ENCODE peak calls at places on chromosomes 11 and 22, in four cellular contexts. F is H1, X is GM12878, R is HepG2. K is an unnamed sample.
A peak's percentile ranks its signal among the peaks of the same experiment; 100 is the strongest.

GRCh38 chr11:132073787-132074186 is 703.4 kb downstream of the NTM start:
- DNase-seq in R (no peak), X (no peak), F (no peak), K (no peak)

GRCh38 chr11:34594603-34595002 is 26.3 kb upstream of the EHF start:
- DNase-seq in R (peak; percentile 28), X (no peak), F (no peak), K (no peak)

GRCh38 chr22:39634530-39635399 is 64.2 kb downstream of the CACNA1I start:
- DNase-seq in F (no peak), R (peak; percentile 12), X (no peak), K (peak; percentile 23)

GRCh38 chr11:13446444-13446843 is 16.6 kb downstream of the BTBD10 start:
- DNase-seq in R (no peak), F (no peak), X (no peak), K (no peak)

GRCh38 chr11:9529333-9529648 is 44.2 kb upstream of the WEE1 start:
- DNase-seq in F (no peak), R (no peak), X (no peak), K (no peak)

GRCh38 chr22:24133187-24133965 is 47.9 kb upstream of the SUSD2 start:
- DNase-seq in R (no peak), F (no peak), X (no peak), K (no peak)

GRCh38 chr11:114340311-114341131 is 44.3 kb downstream of the NNMT start:
- DNase-seq in X (no peak), R (peak; percentile 30), F (no peak), K (peak; percentile 55)

GRCh38 chr11:75298191-75298590 is 53.3 kb downstream of the ARRB1 start:
- DNase-seq in F (no peak), X (no peak), R (no peak), K (no peak)

GRCh38 chr22:17369553-17370035 is 334 bp downstream of the CECR2 start:
- DNase-seq in X (no peak), R (no peak), F (no peak), K (no peak)

GRCh38 chr11:107040447-107041444 is 22.5 kb upstream of the GUCY1A2 start:
- DNase-seq in R (no peak), X (peak; percentile 50), F (no peak), K (no peak)

GRCh38 chr11:33942954-33943353 is 51.1 kb upstream of the LMO2 start:
- DNase-seq in F (no peak), R (no peak), X (peak; percentile 73), K (no peak)

GRCh38 chr11:1121343-1122331 is 36.1 kb upstream of the MUC5AC start:
- DNase-seq in R (no peak), F (no peak), X (no peak), K (no peak)

GRCh38 chr22:48783821-48784266 is 1043.8 kb downstream of the BRD1 start:
- DNase-seq in F (no peak), R (peak; percentile 55), X (no peak), K (no peak)

GRCh38 chr11:359181-359714 is 10.1 kb upstream of the B4GALNT4 start:
- DNase-seq in R (no peak), X (no peak), F (no peak), K (no peak)

GRCh38 chr11:116895053-116895757 is 57.8 kb upstream of the APOA1 start:
- DNase-seq in X (no peak), R (no peak), F (peak; percentile 38), K (peak; percentile 27)

GRCh38 chr11:46948378-46949131 is 12.0 kb downstream of the CSTPP1 start:
- DNase-seq in X (no peak), R (no peak), F (no peak), K (no peak)

GRCh38 chr11:45852712-45853101 is 5.4 kb downstream of the CRY2 start:
- DNase-seq in X (no peak), F (no peak), R (no peak), K (no peak)

GRCh38 chr22:28246392-28246791 is 327.3 kb upstream of the PITPNB start:
- DNase-seq in X (no peak), F (no peak), R (no peak), K (no peak)

GRCh38 chr11:70528046-70528793 is 129.9 kb downstream of the CTTN start:
- DNase-seq in X (no peak), F (no peak), R (no peak), K (no peak)

GRCh38 chr22:37282385-37282677 is at the start of gene CYTH4:
- DNase-seq in R (no peak), X (no peak), F (no peak), K (no peak)

GRCh38 chr11:27295928-27296327 is 67.1 kb downstream of the CCDC34 start:
- DNase-seq in R (no peak), F (no peak), X (no peak), K (no peak)
- TF ChIP-seq YY1 in R (no peak), F (no peak), X (no peak), K (no peak)

DNA sequence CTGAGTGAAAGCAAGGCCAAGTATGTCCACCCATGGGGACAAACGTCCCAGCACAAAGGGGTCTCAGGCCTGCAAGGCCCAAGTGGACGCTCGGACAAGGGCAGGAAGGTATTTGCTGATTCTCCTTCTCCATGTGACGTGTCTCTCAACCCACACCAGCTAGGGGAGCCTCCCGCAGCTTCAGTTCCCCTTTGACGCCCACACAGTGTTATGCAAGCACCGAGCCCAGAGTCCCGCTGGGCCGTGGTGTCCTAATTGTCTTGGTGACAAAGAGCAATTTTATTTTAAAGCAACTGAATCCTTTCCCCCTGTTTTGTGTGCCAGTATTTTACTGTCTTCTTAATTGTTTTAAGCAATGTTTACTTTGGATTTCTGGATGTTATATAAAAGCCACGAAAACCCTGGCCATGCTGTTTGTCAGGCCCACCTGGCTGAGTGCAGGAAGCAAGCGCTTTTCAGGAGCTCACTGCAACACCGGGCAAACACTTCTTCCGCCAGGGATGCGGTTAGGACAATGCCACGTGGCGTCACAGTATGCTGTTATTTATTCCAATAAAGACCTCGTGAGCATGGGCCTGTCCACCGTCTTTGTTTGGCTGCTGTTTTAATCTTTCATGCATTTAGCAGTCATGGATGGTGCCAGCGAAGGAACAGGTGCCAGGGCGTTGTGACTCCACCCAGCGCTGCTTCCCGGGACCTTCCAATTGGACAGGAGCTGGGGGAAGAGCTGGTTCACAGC is 8.2 kb upstream of the PARVG start:
- DNase-seq in X (no peak), F (no peak), R (no peak), K (no peak)
- H3K9ac ChIP-seq in X (peak overlapping the region; percentile 2), F (no peak overlapping the region), R (no peak overlapping the region), K (no peak overlapping the region)

GRCh38 chr11:92384316-92384715 is 159.7 kb downstream of the FAT3 start:
- DNase-seq in R (no peak), X (no peak), F (no peak), K (no peak)

GRCh38 chr11:92382311-92382710 is 157.7 kb downstream of the FAT3 start:
- DNase-seq in F (no peak), R (no peak), X (no peak), K (no peak)

GRCh38 chr11:92384807-92385206 is 160.2 kb downstream of the FAT3 start:
- DNase-seq in R (no peak), X (no peak), F (no peak), K (no peak)

GRCh38 chr11:92383430-92383829 is 158.8 kb downstream of the FAT3 start:
- DNase-seq in R (no peak), X (no peak), F (no peak), K (no peak)

DNA sequence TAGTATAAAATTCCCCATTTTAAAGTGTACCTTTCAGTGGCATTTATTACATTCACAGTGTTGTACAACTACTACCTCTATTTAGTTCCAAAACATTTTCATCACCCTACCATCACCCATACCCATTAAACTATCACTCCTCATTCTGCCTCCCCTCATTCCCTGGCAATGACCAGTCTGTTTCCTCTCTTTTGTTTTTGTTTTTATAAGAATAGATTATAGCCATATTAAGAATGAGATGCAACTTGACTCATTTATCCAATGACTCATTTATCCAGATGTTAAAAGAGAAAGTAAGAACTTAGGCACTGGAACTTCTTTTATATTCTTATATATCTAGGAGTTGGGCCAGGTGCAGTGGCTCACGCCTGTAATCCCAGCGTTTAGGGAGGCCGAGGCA is 156.3 kb downstream of the FAT3 start:
- DNase-seq in F (no peak), R (no peak), X (no peak), K (no peak)
- TF ChIP-seq SUZ12 in F (no peak), R (no peak), X (no peak), K (no peak)

DNA sequence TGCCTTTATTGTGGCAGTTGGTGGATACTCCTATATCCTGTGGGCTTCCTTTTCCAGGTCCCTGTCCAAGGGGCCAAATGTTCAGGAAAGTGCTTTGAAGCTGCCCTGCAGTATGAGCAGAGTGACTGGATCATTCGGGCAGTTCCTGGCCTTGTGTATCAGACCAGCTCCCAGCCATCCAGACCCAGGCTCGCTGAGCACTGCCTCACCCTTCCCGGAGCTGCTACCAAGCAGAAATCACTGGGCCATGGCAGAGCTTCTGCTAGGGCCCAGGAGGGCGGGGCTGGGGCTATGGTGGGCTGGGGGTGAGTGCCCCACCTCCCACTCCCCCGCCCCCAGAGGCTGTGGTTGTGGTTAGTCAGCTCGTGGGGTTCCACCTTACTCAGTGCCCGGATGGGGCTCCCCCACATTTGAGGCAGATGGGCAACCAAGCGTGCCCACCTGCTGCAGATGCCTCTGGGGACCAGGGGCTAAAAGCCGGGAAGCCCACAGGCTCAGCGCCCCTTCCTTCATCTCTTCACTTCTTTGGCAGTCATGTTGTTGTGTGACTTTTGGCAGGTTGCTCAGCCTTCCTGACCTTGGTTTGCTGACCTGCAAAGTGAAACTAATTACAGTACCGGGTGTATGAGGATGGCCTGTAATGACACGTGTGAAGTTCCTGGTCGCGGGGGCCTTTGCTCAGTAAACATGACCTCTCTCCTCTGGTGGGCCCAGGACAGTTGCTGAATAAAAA is 2.0 kb upstream of the LRRC32 start:
- DNase-seq in F (no peak), R (no peak), X (peak; percentile 84), K (no peak)
- TF ChIP-seq YY1 in F (no peak), R (no peak), X (no peak), K (no peak)